ENCODE peak calls at places on chromosomes 4 and X, in five cellular contexts. Z is psoas muscle, N is AG04450, L is lower leg skin, T is thoracic aorta. H is an unnamed sample.

GRCh38 chrX:30971761-30972603 is 82.9 kb upstream of the TAB3 start:
- DNase-seq in N (peak; percentile 16), T (no peak), L (no peak), Z (no peak), H (no peak)

GRCh38 chr4:1683371-1683902 is 676 bp downstream of the FAM53A start:
- DNase-seq in N (peak; percentile 69), T (no peak), Z (peak; percentile 49), L (peak; percentile 38), H (no peak)

GRCh38 chrX:121161501-121161933 is 114.1 kb downstream of the GLUD2 start:
- DNase-seq in T (no peak), Z (no peak), N (no peak), L (no peak), H (no peak)

GRCh38 chrX:107542500-107542899 is 85.8 kb upstream of the PRPS1 start:
- DNase-seq in L (no peak), T (no peak), N (no peak), Z (no peak), H (peak; percentile 17)

GRCh38 chr4:184447664-184448063 is 26.7 kb downstream of the IRF2 start:
- DNase-seq in L (no peak), T (no peak), N (no peak), Z (no peak), H (no peak)

GRCh38 chrX:6708041-6708440 is 173.1 kb upstream of the VCX3A start:
- DNase-seq in L (no peak), T (no peak), Z (no peak), N (no peak), H (no peak)

GRCh38 chrX:121238093-121238492 is 190.7 kb downstream of the GLUD2 start:
- DNase-seq in Z (no peak), L (no peak), T (no peak), N (no peak), H (no peak)

GRCh38 chr4:38069271-38069760 is 109.1 kb downstream of the PTTG2 start:
- DNase-seq in L (no peak), N (peak; percentile 30), Z (no peak), T (no peak), H (no peak)

GRCh38 chr4:53919605-53920004 is 144.8 kb downstream of the CHIC2 start:
- DNase-seq in Z (no peak), T (no peak), N (no peak), L (no peak), H (no peak)

GRCh38 chr4:122346036-122346435 is 32.8 kb upstream of the ADAD1 start:
- DNase-seq in Z (no peak), N (no peak), T (no peak), L (no peak), H (no peak)

GRCh38 chr4:1035510-1035909 is 24.1 kb downstream of the FGFRL1 start:
- DNase-seq in T (no peak), Z (no peak), L (no peak), N (no peak), H (no peak)

GRCh38 chr4:24850669-24851068 is 55.3 kb downstream of the SOD3 start:
- DNase-seq in L (peak; percentile 29), Z (peak; percentile 18), T (no peak), N (peak; percentile 75), H (no peak)

GRCh38 chrX:37754518-37754917 is 25.3 kb upstream of the CYBB start:
- DNase-seq in Z (no peak), N (no peak), L (no peak), T (no peak), H (no peak)

GRCh38 chr4:152605641-152606304 is 69.9 kb upstream of the FBXW7 start:
- DNase-seq in T (no peak), N (no peak), Z (no peak), L (no peak), H (no peak)

GRCh38 chr4:105843941-105844340 is 51.3 kb upstream of the NPNT start:
- DNase-seq in Z (no peak), T (no peak), N (no peak), L (no peak), H (no peak)

GRCh38 chrX:31154941-31155340 is 83.1 kb upstream of the FTHL17 start:
- DNase-seq in Z (no peak), L (no peak), N (no peak), T (no peak), H (no peak)

GRCh38 chrX:43000121-43000520 is 222.2 kb upstream of the PPP1R2C start:
- DNase-seq in N (no peak), Z (no peak), T (no peak), L (no peak), H (no peak)

GRCh38 chrX:2710496-2710895 is 19.4 kb downstream of the CD99 start:
- DNase-seq in Z (no peak), T (no peak), N (no peak), L (no peak), H (no peak)

GRCh38 chrX:109889289-109890006 is 113.5 kb upstream of the TMEM164 start:
- DNase-seq in T (no peak), N (no peak), L (no peak), Z (no peak), H (no peak)

GRCh38 chr4:1981251-1982055 is 27.3 kb downstream of the NELFA start:
- DNase-seq in T (no peak), L (no peak), Z (no peak), N (no peak), H (no peak)

GRCh38 chr4:31461425-31461824 is 741.3 kb downstream of the PCDH7 start:
- DNase-seq in Z (no peak), L (peak; percentile 29), T (no peak), N (no peak), H (no peak)

GRCh38 chrX:26387906-26388305 is 171.9 kb downstream of the MAGEB5 start:
- DNase-seq in T (no peak), Z (no peak), L (no peak), N (no peak), H (no peak)

GRCh38 chrX:67780694-67781109 is 236.9 kb downstream of the AR start:
- DNase-seq in N (peak; percentile 88), Z (peak; percentile 74), T (peak; percentile 42), L (peak; percentile 47), H (no peak)

GRCh38 chr4:39792128-39792527 is 94.2 kb downstream of the UBE2K start:
- DNase-seq in N (no peak), L (no peak), T (no peak), Z (no peak), H (no peak)

GRCh38 chr4:85496933-85497332 is 22.0 kb downstream of the ARHGAP24 start:
- DNase-seq in T (no peak), L (no peak), Z (no peak), N (no peak), H (no peak)

GRCh38 chr4:180106122-180106521 is 2137.1 kb upstream of the TENM3 start:
- DNase-seq in T (no peak), L (no peak), N (no peak), Z (no peak), H (no peak)

GRCh38 chrX:24231169-24231568 is 81.6 kb downstream of the ZFX start:
- DNase-seq in Z (no peak), T (no peak), N (peak; percentile 37), L (no peak), H (no peak)

GRCh38 chr4:10461850-10462400 is 4.7 kb upstream of the ZNF518B start:
- DNase-seq in Z (no peak), L (no peak), N (no peak), T (no peak), H (no peak)

GRCh38 chr4:41205854-41206460 is 8.4 kb downstream of the APBB2 start:
- DNase-seq in Z (no peak), N (no peak), T (no peak), L (no peak), H (no peak)

GRCh38 chr4:7741946-7742806 is 197.5 kb downstream of the AFAP1 start:
- DNase-seq in N (no peak), L (no peak), Z (no peak), T (no peak), H (no peak)

GRCh38 chr4:123699823-123700822 is 303.5 kb downstream of the SPRY1 start:
- DNase-seq in N (peak; percentile 82), L (no peak), Z (no peak), T (no peak), H (no peak)

GRCh38 chr4:80266267-80266901 is at the start of gene FGF5:
- DNase-seq in N (peak; percentile 85), Z (peak; percentile 50), L (no peak), T (no peak), H (no peak)

GRCh38 chr4:164949448-164950118 is 27.9 kb downstream of the TRIM61 start:
- DNase-seq in N (no peak), Z (no peak), L (no peak), T (no peak), H (no peak)
- TF ChIP-seq CTCF in N (no peak), Z (no peak), L (no peak), T (no peak), H (peak; percentile 51)

DNA sequence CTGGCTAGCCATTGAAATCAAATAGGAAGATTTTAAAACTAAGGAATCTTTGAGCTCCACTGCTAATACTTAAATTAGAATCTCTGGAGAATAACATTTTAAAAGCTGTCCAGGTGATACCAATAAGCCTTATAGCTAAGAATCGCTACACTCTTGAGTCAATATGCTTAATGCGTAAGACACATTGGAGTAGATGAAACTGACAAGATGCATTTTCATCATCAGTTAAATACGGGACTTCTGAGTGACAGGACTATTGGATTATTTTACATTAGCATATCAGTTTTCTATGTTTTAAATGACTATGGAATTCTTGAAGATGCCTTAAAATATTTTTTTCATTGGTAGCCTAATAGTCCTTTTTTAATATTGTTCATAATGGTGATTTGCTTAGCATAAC is 80.2 kb downstream of the ATOH1 start:
- DNase-seq in Z (no peak), T (no peak), L (no peak), N (no peak), H (no peak)
- H3K4me3 ChIP-seq in Z (no peak overlapping the region), T (no peak overlapping the region), L (no peak overlapping the region), N (no peak overlapping the region), H (no peak overlapping the region)

GRCh38 chrX:39653656-39654055 is 444.1 kb downstream of the BCOR start:
- DNase-seq in N (no peak), T (no peak), L (no peak), Z (no peak), H (no peak)

GRCh38 chrX:39654952-39655351 is 442.8 kb downstream of the BCOR start:
- DNase-seq in Z (no peak), T (no peak), N (no peak), L (no peak), H (no peak)

GRCh38 chrX:39650883-39651282 is 446.9 kb downstream of the BCOR start:
- DNase-seq in Z (no peak), N (no peak), T (no peak), L (no peak), H (no peak)

GRCh38 chrX:39654183-39654925 is 443.4 kb downstream of the BCOR start:
- DNase-seq in N (no peak), L (no peak), Z (no peak), T (no peak), H (no peak)

GRCh38 chrX:39652336-39652735 is 445.4 kb downstream of the BCOR start:
- DNase-seq in Z (no peak), N (no peak), T (no peak), L (no peak), H (no peak)
- TF ChIP-seq CTCF in Z (peak; percentile 36), N (peak; percentile 33), T (no peak), L (no peak), H (peak; percentile 46)

GRCh38 chr4:150619032-150619431 is 37.1 kb downstream of the MAB21L2 start:
- DNase-seq in Z (no peak), L (no peak), T (no peak), N (no peak), H (no peak)
- H3K4me3 ChIP-seq in Z (no peak overlapping the region), L (no peak overlapping the region), T (no peak overlapping the region), N (peak overlapping the region; percentile 5), H (no peak overlapping the region)

H was measured in LNCaP clone FGC.